ENCODE peak calls at places on chromosomes 11 and 22, in eight cellular contexts. Z is lower lobe of right lung; D is uterus; K is CD8-positive, alpha-beta memory T cell; I is left ventricle myocardium inferior; H is Peyer's patch; V is stomach; L is heart left ventricle. N is an unnamed sample.
A peak's percentile ranks its signal among the peaks of the same experiment; 100 is the strongest.

GRCh38 chr22:46195487-46196165 is 45.3 kb downstream of the PPARA start:
- DNase-seq in I (no peak), V (peak; percentile 50), K (no peak), L (no peak), Z (no peak), H (no peak), D (no peak), N (peak; percentile 79)

GRCh38 chr11:126991596-126991995 is 9.0 kb downstream of the KIRREL3 start:
- DNase-seq in L (no peak), D (no peak), K (no peak), Z (no peak), I (no peak), H (no peak), V (no peak), N (no peak)

GRCh38 chr11:64766881-64767280 is 7.1 kb upstream of the PYGM start:
- DNase-seq in K (no peak), Z (no peak), I (no peak), V (no peak), D (no peak), L (no peak), H (no peak), N (peak; percentile 15)

GRCh38 chr11:117941163-117941707 is 12.0 kb upstream of the TMPRSS13 start:
- DNase-seq in V (peak; percentile 17), D (no peak), K (no peak), I (no peak), L (no peak), H (peak; percentile 7), Z (no peak), N (no peak)

GRCh38 chr22:17952273-17952801 is 72.0 kb downstream of the MICAL3 start:
- DNase-seq in D (no peak), K (no peak), I (no peak), Z (no peak), L (no peak), H (no peak), V (no peak), N (peak; percentile 87)

GRCh38 chr11:4090258-4090657 is 4.3 kb upstream of the RRM1 start:
- DNase-seq in D (no peak), K (peak; percentile 81), Z (no peak), L (no peak), H (no peak), V (no peak), I (no peak), N (no peak)

GRCh38 chr11:124644426-124645280 is 22.0 kb downstream of the TBRG1 start:
- DNase-seq in H (peak; percentile 37), K (peak; percentile 30), D (peak; percentile 53), V (peak; percentile 57), L (peak; percentile 33), I (peak; percentile 34), Z (peak; percentile 51), N (peak; percentile 37)

GRCh38 chr22:19996694-19997384 is 19.8 kb downstream of the ARVCF start:
- DNase-seq in D (no peak), L (peak; percentile 18), I (no peak), Z (no peak), V (no peak), H (no peak), K (no peak), N (no peak)

GRCh38 chr11:128504489-128504888 is 82.9 kb downstream of the ETS1 start:
- DNase-seq in K (no peak), H (no peak), L (no peak), Z (no peak), I (no peak), D (no peak), V (no peak), N (no peak)

GRCh38 chr11:2090172-2091111 is 48.7 kb downstream of the IGF2 start:
- DNase-seq in I (no peak), H (no peak), D (no peak), L (no peak), K (no peak), Z (peak; percentile 41), V (peak; percentile 24), N (no peak)

GRCh38 chr11:74626130-74626529 is 33.7 kb downstream of the POLD3 start:
- DNase-seq in Z (no peak), D (no peak), K (no peak), H (no peak), V (no peak), I (no peak), L (no peak), N (no peak)

GRCh38 chr22:27993201-27993635 is 74.2 kb upstream of the PITPNB start:
- DNase-seq in I (no peak), H (no peak), L (no peak), V (peak; percentile 13), D (peak; percentile 9), K (no peak), Z (peak; percentile 32), N (peak; percentile 47)

GRCh38 chr11:3087821-3088800 is 30.9 kb upstream of the CARS1 start:
- DNase-seq in L (no peak), D (no peak), K (no peak), I (no peak), V (no peak), Z (no peak), H (no peak), N (no peak)

GRCh38 chr11:63761870-63762661 is 6.5 kb downstream of the ZFTA start:
- DNase-seq in K (no peak), H (no peak), V (no peak), L (peak; percentile 41), I (peak; percentile 33), D (peak; percentile 34), Z (no peak), N (no peak)

GRCh38 chr11:57466680-57467079 is 6.4 kb downstream of the RTN4RL2 start:
- DNase-seq in D (no peak), V (no peak), L (no peak), H (no peak), I (no peak), K (no peak), Z (no peak), N (no peak)

GRCh38 chr22:30646518-30647160 is 11.1 kb downstream of the SLC35E4 start:
- DNase-seq in H (no peak), I (no peak), Z (no peak), L (no peak), K (no peak), V (no peak), D (no peak), N (no peak)

GRCh38 chr11:73296501-73297230 is 11.4 kb upstream of the ARHGEF17 start:
- DNase-seq in D (no peak), H (no peak), Z (no peak), L (peak; percentile 20), K (no peak), V (no peak), I (no peak), N (no peak)

GRCh38 chr22:37483050-37483449 is 3.1 kb downstream of the MFNG start:
- DNase-seq in L (no peak), Z (no peak), H (no peak), K (no peak), D (no peak), I (no peak), V (no peak), N (no peak)
- H3K4me1 ChIP-seq in L (no peaks in the 10 kb centered on the region), Z (peaks cover 41% of the 10 kb centered on the region), H (peaks cover 26% of the 10 kb centered on the region), K (peaks cover 50% of the 10 kb centered on the region), D (peaks cover 4% of the 10 kb centered on the region), I (peaks cover 53% of the 10 kb centered on the region), V (peaks cover 26% of the 10 kb centered on the region), N (no peaks in the 10 kb centered on the region)

DNA sequence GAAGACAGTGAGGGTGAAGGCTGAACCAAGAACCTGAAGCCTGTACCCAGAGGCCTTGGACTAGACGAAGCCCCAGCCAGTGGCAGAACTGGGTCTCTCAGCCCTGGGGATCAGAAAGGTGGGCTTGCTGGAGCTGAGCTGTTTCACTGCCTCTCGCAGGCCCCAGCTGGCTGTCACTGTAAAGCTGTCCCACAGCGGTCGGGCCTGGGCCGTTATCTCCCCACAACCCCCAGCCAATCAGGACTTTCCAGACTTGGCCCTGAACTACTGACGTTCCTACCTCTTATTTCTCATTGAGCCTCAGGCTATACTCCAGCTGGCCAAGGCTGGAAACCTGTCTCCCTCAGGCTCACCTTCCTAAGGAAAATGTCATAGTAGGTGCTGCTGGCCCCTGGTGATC is 4.1 kb downstream of the PPP1CA start:
- DNase-seq in K (no peak), L (no peak), V (no peak), Z (no peak), I (no peak), H (no peak), D (no peak), N (no peak)
- H3K4me1 ChIP-seq in K (peaks cover 53% of the 10 kb centered on the region), L (peaks cover 20% of the 10 kb centered on the region), V (peaks cover 64% of the 10 kb centered on the region), Z (peaks cover 41% of the 10 kb centered on the region), I (peaks cover 61% of the 10 kb centered on the region), H (peaks cover 49% of the 10 kb centered on the region), D (peaks cover 7% of the 10 kb centered on the region), N (no peaks in the 10 kb centered on the region)

GRCh38 chr22:50199251-50199721 is 1.5 kb upstream of the SELENOO start:
- DNase-seq in K (no peak), D (no peak), V (no peak), Z (no peak), I (no peak), L (no peak), H (no peak), N (no peak)

GRCh38 chr22:50198624-50199017 is 2.2 kb upstream of the SELENOO start:
- DNase-seq in H (no peak), K (no peak), V (no peak), Z (no peak), D (no peak), L (no peak), I (no peak), N (no peak)

GRCh38 chr22:50197000-50197800 is 3.6 kb upstream of the SELENOO start:
- DNase-seq in D (no peak), Z (no peak), L (peak; percentile 18), H (no peak), V (no peak), I (no peak), K (no peak), N (no peak)

GRCh38 chr22:50196256-50196655 is 4.6 kb upstream of the SELENOO start:
- DNase-seq in L (peak; percentile 24), Z (no peak), D (no peak), H (no peak), K (no peak), V (no peak), I (no peak), N (no peak)

DNA sequence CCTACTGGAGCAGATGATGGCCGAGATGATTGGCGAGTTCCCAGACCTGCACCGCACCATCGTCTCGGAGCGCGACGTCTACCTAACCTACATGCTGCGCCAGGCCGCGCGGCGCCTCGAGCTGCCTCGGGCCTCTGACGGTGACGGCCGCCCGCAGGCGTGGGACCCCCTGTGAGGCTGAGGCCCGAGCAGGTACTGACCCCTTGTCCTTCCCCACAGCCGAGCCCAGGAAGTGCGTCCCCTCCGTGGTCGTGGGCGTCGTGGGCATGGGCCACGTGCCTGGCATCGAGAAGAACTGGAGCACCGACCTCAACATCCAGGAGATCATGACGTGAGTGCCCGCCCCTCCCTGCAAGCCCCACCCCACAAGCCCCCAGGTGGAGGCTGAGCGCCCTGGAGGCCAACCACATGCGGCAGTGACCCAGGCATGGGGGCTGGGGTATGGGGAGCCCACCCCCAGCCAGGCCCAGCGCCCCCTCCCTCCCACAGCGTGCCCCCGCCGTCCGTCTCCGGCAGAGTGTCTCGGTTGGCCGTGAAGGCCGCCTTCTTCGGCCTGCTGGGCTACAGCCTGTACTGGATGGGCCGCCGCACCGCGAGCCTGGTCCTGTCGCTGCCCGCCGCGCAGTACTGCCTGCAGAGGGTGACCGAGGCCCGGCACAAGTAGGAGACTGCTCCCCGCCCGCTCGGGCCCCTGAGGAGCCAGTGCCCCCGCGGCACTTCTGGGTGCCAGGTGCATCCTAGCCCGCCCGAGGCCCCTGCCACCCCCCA is 2.8 kb upstream of the SELENOO start:
- DNase-seq in I (no peak), L (peak; percentile 28), K (no peak), Z (no peak), D (no peak), H (no peak), V (no peak), N (no peak)
- H3K4me1 ChIP-seq in I (peaks cover 35% of the 10 kb centered on the region), L (peaks cover 15% of the 10 kb centered on the region), K (peaks cover 29% of the 10 kb centered on the region), Z (peaks cover 23% of the 10 kb centered on the region), D (no peaks in the 10 kb centered on the region), H (peaks cover 18% of the 10 kb centered on the region), V (peaks cover 43% of the 10 kb centered on the region), N (no peaks in the 10 kb centered on the region)

GRCh38 chr11:111399187-111400031 is 20.3 kb upstream of the POU2AF1 start:
- DNase-seq in Z (no peak), V (no peak), H (peak; percentile 50), L (no peak), I (no peak), D (no peak), K (no peak), N (no peak)
- H3K4me1 ChIP-seq in Z (no peaks in the 10 kb centered on the region), V (no peaks in the 10 kb centered on the region), H (no peaks in the 10 kb centered on the region), L (no peaks in the 10 kb centered on the region), I (no peaks in the 10 kb centered on the region), D (no peaks in the 10 kb centered on the region), K (no peaks in the 10 kb centered on the region), N (no peaks in the 10 kb centered on the region)

N was measured in right lobe of liver.